ENCODE peak calls at places on chromosomes 16 and 17, in four cellular contexts. T is HepG2, F is H1, N is GM12878. X is an unnamed sample.

GRCh38 chr17:77756846-77757610 is 201.5 kb upstream of the TNRC6C start:
- DNase-seq in T (no peak), F (no peak), N (no peak), X (no peak)

GRCh38 chr16:66222756-66223155 is 143.7 kb upstream of the CDH5 start:
- DNase-seq in T (no peak), F (no peak), N (no peak), X (no peak)

GRCh38 chr16:85798901-85799496 is 345 bp downstream of the EMC8 start:
- DNase-seq in T (no peak), F (peak), N (no peak), X (peak)

GRCh38 chr17:76384987-76385891 is 830 bp downstream of the SPHK1 start:
- DNase-seq in T (peak), F (peak), N (no peak), X (peak)

GRCh38 chr16:52547001-52547833 is at the start of gene TOX3:
- DNase-seq in T (no peak), F (peak), N (no peak), X (no peak)

GRCh38 chr17:70261170-70261569 is 91.8 kb downstream of the KCNJ2 start:
- DNase-seq in T (no peak), F (no peak), N (no peak), X (no peak)

GRCh38 chr17:48555183-48555615 is 10.3 kb upstream of the HOXB2 start:
- DNase-seq in T (no peak), F (no peak), N (no peak), X (peak)

GRCh38 chr17:21679256-21680146 is 12.8 kb upstream of the KCNJ18 start:
- DNase-seq in T (no peak), F (no peak), N (no peak), X (no peak)

GRCh38 chr17:74181341-74181740 is 22.1 kb upstream of the RPL38 start:
- DNase-seq in T (no peak), F (no peak), N (no peak), X (no peak)

GRCh38 chr16:71914802-71915201 is 19.5 kb downstream of the IST1 start:
- DNase-seq in T (no peak), F (no peak), N (no peak), X (no peak)

GRCh38 chr16:4513881-4514280 is 24.7 kb downstream of the CDIP1 start:
- DNase-seq in T (no peak), F (no peak), N (no peak), X (no peak)

GRCh38 chr17:77145209-77145608 is 4.4 kb downstream of the SEC14L1 start:
- DNase-seq in T (no peak), F (no peak), N (peak), X (no peak)

GRCh38 chr17:48037924-48038323 is 327 bp upstream of the COPZ2 start:
- DNase-seq in T (no peak), F (peak), N (no peak), X (no peak)

GRCh38 chr17:73841431-73842060 is 197.3 kb upstream of the SDK2 start:
- DNase-seq in T (peak), F (peak), N (no peak), X (no peak)

GRCh38 chr16:61344791-61345190 is 691.4 kb downstream of the CDH8 start:
- DNase-seq in T (no peak), F (no peak), N (no peak), X (no peak)

GRCh38 chr17:27888945-27889344 is 4.2 kb downstream of the LYRM9 start:
- DNase-seq in T (peak), F (peak), N (no peak), X (no peak)

GRCh38 chr17:45429338-45430005 is 3.2 kb downstream of the ARHGAP27 start:
- DNase-seq in T (no peak), F (peak), N (no peak), X (no peak)

GRCh38 chr16:27475561-27475960 is 73.6 kb downstream of the IL21R start:
- DNase-seq in T (no peak), F (no peak), N (no peak), X (no peak)

GRCh38 chr17:68054296-68054900 is 18.9 kb downstream of the KPNA2 start:
- DNase-seq in T (no peak), F (no peak), N (no peak), X (no peak)

GRCh38 chr17:52157603-52158449 is 688 bp downstream of the CA10 start:
- DNase-seq in T (no peak), F (peak), N (no peak), X (no peak)

GRCh38 chr16:58409316-58409973 is 17.2 kb downstream of the GINS3 start:
- DNase-seq in T (no peak), F (no peak), N (no peak), X (no peak)

GRCh38 chr16:85898521-85899442 is at the start of gene IRF8:
- DNase-seq in T (no peak), F (peak), N (peak), X (no peak)

GRCh38 chr17:75807861-75808260 is 23.3 kb downstream of the UNK start:
- DNase-seq in T (no peak), F (no peak), N (no peak), X (no peak)

GRCh38 chr17:38443356-38444026 is 15.2 kb downstream of the ARHGAP23 start:
- DNase-seq in T (no peak), F (no peak), N (peak), X (no peak)
- TF ChIP-seq HDAC6 in T (no peak), F (no peak), N (no peak), X (no peak)

DNA sequence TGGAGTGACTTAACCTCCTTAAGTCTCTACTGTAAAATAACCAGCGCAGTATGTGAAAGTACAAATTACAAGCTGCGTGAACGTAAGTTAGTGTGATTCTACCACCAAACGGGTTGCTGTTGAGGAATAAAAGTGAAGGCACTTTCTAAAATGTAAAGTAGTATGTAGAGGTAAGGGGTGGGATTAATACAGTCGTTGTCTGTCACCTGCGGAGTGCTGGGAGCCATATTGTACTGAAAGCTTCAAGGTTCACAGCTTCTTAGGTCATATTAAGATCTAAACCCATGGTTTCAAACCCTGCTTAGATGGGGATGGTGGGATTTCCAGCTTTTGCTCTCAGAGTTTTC is 1.4 kb downstream of the RSPRY1 start:
- DNase-seq in T (peak), F (no peak), N (no peak), X (peak)
- TF ChIP-seq HDAC6 in T (no peak), F (no peak), N (no peak), X (no peak)

GRCh38 chr17:15659663-15660062 is 24.4 kb downstream of the TRIM16 start:
- DNase-seq in T (no peak), F (no peak), N (no peak), X (no peak)
- TF ChIP-seq HDAC6 in T (no peak), F (no peak), N (no peak), X (no peak)

GRCh38 chr17:7558544-7559306 is at the start of gene TNFSF13:
- DNase-seq in T (no peak), F (no peak), N (no peak), X (no peak)
- TF ChIP-seq HDAC6 in T (no peak), F (no peak), N (no peak), X (no peak)

GRCh38 chr16:49789617-49790016 is 66.3 kb downstream of the ZNF423 start:
- DNase-seq in T (no peak), F (no peak), N (no peak), X (no peak)

GRCh38 chr16:49795513-49795912 is 60.4 kb downstream of the ZNF423 start:
- DNase-seq in T (no peak), F (no peak), N (no peak), X (no peak)

GRCh38 chr16:49788505-49788904 is 67.4 kb downstream of the ZNF423 start:
- DNase-seq in T (no peak), F (no peak), N (no peak), X (no peak)

GRCh38 chr16:49788936-49789335 is 67.0 kb downstream of the ZNF423 start:
- DNase-seq in T (no peak), F (no peak), N (no peak), X (no peak)

DNA sequence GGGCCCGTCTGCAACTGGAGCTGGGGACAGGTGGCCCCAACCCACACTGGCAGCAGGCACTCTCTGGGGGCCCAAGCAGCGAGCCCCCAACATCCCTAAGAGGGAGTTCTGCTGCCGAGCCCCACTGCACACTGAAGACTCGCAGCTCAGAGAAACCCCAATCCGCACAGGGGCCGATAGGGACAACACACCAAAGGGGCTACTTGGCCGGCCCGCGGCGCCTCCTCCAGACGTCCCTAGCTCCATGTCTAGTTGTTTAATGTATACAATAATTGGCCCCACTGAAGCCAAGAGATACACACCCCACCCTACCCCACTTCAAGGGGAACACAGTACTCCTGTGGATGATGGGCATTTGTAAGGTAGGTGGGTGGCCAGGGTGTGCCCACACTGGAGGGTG is 62.7 kb downstream of the ZNF423 start:
- DNase-seq in T (no peak), F (no peak), N (no peak), X (no peak)
- TF ChIP-seq HDAC6 in T (no peak), F (no peak), N (no peak), X (no peak)

GRCh38 chr16:87317766-87318121 is 552 bp upstream of the C16orf95 start:
- DNase-seq in T (peak), F (no peak), N (no peak), X (no peak)
- TF ChIP-seq HDAC6 in T (no peak), F (no peak), N (no peak), X (no peak)